ENCODE peak calls at places on chromosomes 3 and 15, in four cellular contexts. One of them, this sample, is unnamed.

GRCh38 chr15:68271854-68272471 is 5.6 kb upstream of the FEM1B start:
- DNase-seq in NCI-H1417 treated with DMSO at 0.1 percent for 48 hours: peak; percentile 54
- DNase-seq in naive B cell: no peak
- DNase-seq in astrocyte of the spinal cord: peak; percentile 79
- DNase-seq in this sample: no peak

GRCh38 chr3:174229916-174230315 is 629.2 kb upstream of the NAALADL2 start:
- DNase-seq in NCI-H1417 treated with DMSO at 0.1 percent for 48 hours: no peak
- DNase-seq in astrocyte of the spinal cord: no peak
- DNase-seq in naive B cell: no peak
- DNase-seq in this sample: no peak

GRCh38 chr15:54636147-54636546 is 560.6 kb downstream of the RSL24D1 start:
- DNase-seq in NCI-H1417 treated with DMSO at 0.1 percent for 48 hours: no peak
- DNase-seq in naive B cell: no peak
- DNase-seq in astrocyte of the spinal cord: no peak
- DNase-seq in this sample: no peak

GRCh38 chr3:73037369-73037699 is 24.1 kb upstream of the EBLN2 start:
- DNase-seq in naive B cell: no peak
- DNase-seq in NCI-H1417 treated with DMSO at 0.1 percent for 48 hours: no peak
- DNase-seq in astrocyte of the spinal cord: peak; percentile 54
- DNase-seq in this sample: no peak

GRCh38 chr15:43329222-43329959 is 982 bp downstream of the LCMT2 start:
- DNase-seq in astrocyte of the spinal cord: peak; percentile 53
- DNase-seq in naive B cell: peak; percentile 2
- DNase-seq in NCI-H1417 treated with DMSO at 0.1 percent for 48 hours: no peak
- DNase-seq in this sample: no peak

GRCh38 chr3:127637546-127637945 is 8.6 kb downstream of the PODXL2 start:
- DNase-seq in astrocyte of the spinal cord: no peak
- DNase-seq in NCI-H1417 treated with DMSO at 0.1 percent for 48 hours: no peak
- DNase-seq in naive B cell: no peak
- DNase-seq in this sample: no peak

GRCh38 chr3:24069045-24069444 is 124.0 kb downstream of the NR1D2 start:
- DNase-seq in naive B cell: no peak
- DNase-seq in NCI-H1417 treated with DMSO at 0.1 percent for 48 hours: no peak
- DNase-seq in astrocyte of the spinal cord: no peak
- DNase-seq in this sample: no peak

GRCh38 chr3:16723994-16724393 is 118.8 kb upstream of the DAZL start:
- DNase-seq in astrocyte of the spinal cord: peak; percentile 53
- DNase-seq in NCI-H1417 treated with DMSO at 0.1 percent for 48 hours: no peak
- DNase-seq in naive B cell: no peak
- DNase-seq in this sample: no peak

GRCh38 chr3:134291300-134292254 is 40.9 kb upstream of the RYK start:
- DNase-seq in NCI-H1417 treated with DMSO at 0.1 percent for 48 hours: no peak
- DNase-seq in naive B cell: no peak
- DNase-seq in astrocyte of the spinal cord: peak; percentile 82
- DNase-seq in this sample: no peak

GRCh38 chr15:53747501-53748068 is 11.9 kb downstream of the WDR72 start:
- DNase-seq in naive B cell: no peak
- DNase-seq in NCI-H1417 treated with DMSO at 0.1 percent for 48 hours: no peak
- DNase-seq in astrocyte of the spinal cord: no peak
- DNase-seq in this sample: no peak

GRCh38 chr3:11290743-11291680 is 18.8 kb downstream of the ATG7 start:
- DNase-seq in NCI-H1417 treated with DMSO at 0.1 percent for 48 hours: no peak
- DNase-seq in naive B cell: peak; percentile 24
- DNase-seq in astrocyte of the spinal cord: peak; percentile 57
- DNase-seq in this sample: no peak

GRCh38 chr3:111831840-111832239 is 27.2 kb upstream of the PHLDB2 start:
- DNase-seq in NCI-H1417 treated with DMSO at 0.1 percent for 48 hours: no peak
- DNase-seq in astrocyte of the spinal cord: peak; percentile 74
- DNase-seq in naive B cell: no peak
- DNase-seq in this sample: no peak

GRCh38 chr15:70775160-70775559 is 11.8 kb upstream of the UACA start:
- DNase-seq in NCI-H1417 treated with DMSO at 0.1 percent for 48 hours: no peak
- DNase-seq in naive B cell: no peak
- DNase-seq in astrocyte of the spinal cord: peak; percentile 77
- DNase-seq in this sample: no peak

This sample was measured in GM12878.